ENCODE peak calls at places on chromosomes 13 and 19, in eight cellular contexts. U is A549, Y is IMR-90, T is stomach, Q is adrenal gland, D is NB4, P is uterus, B is endothelial cell of umbilical vein. V is an unnamed sample.

GRCh38 chr13:40338217-40338616 is 328.2 kb downstream of the FOXO1 start:
- DNase-seq in U (no peak), Q (no peak), P (no peak), T (no peak), Y (no peak), B (no peak), D (no peak), V (no peak)

GRCh38 chr13:29849071-29849541 is 1.3 kb downstream of the UBL3 start:
- DNase-seq in Q (peak), B (peak), P (no peak), D (peak), T (no peak), Y (peak), U (peak), V (peak)

GRCh38 chr13:67651908-67652307 is 421.8 kb upstream of the PCDH9 start:
- DNase-seq in D (no peak), U (no peak), Y (no peak), B (no peak), Q (no peak), P (no peak), T (no peak), V (no peak)

GRCh38 chr13:30429721-30430694 is 7.7 kb downstream of the UBE2L5 start:
- DNase-seq in Y (peak), T (no peak), U (peak), B (peak), D (peak), Q (peak), P (peak), V (no peak)

GRCh38 chr13:31749929-31750328 is 10.6 kb downstream of the RXFP2 start:
- DNase-seq in P (no peak), U (no peak), D (peak), Q (no peak), T (no peak), Y (peak), B (peak), V (no peak)

GRCh38 chr13:94352057-94352456 is 127.4 kb downstream of the DCT start:
- DNase-seq in D (no peak), Q (no peak), U (no peak), T (no peak), P (no peak), Y (peak), B (no peak), V (no peak)

GRCh38 chr13:74930402-74931165 is 551.4 kb downstream of the TBC1D4 start:
- DNase-seq in Q (no peak), U (no peak), T (no peak), Y (peak), P (no peak), B (peak), D (no peak), V (no peak)

GRCh38 chr19:57802269-57802668 is 12.4 kb downstream of the ZNF552 start:
- DNase-seq in D (no peak), T (no peak), B (no peak), Q (no peak), U (no peak), Y (no peak), P (no peak), V (no peak)

GRCh38 chr19:29404951-29405727 is 120.7 kb upstream of the VSTM2B start:
- DNase-seq in B (no peak), Y (no peak), P (peak), U (no peak), D (no peak), T (no peak), Q (no peak), V (no peak)

GRCh38 chr19:37537391-37537947 is 30.7 kb downstream of the ZNF793 start:
- DNase-seq in U (no peak), T (no peak), Y (no peak), Q (no peak), B (no peak), P (no peak), D (no peak), V (no peak)

GRCh38 chr13:110236831-110237261 is 70.1 kb downstream of the COL4A1 start:
- DNase-seq in U (no peak), Q (no peak), D (no peak), Y (no peak), P (peak), T (no peak), B (no peak), V (no peak)

GRCh38 chr19:5090780-5091575 is 122.1 kb downstream of the KDM4B start:
- DNase-seq in U (no peak), Y (peak), Q (peak), P (peak), B (no peak), T (peak), D (peak), V (no peak)

GRCh38 chr13:20156711-20157110 is 4.1 kb downstream of the GJA3 start:
- DNase-seq in Q (no peak), T (no peak), U (no peak), Y (no peak), B (no peak), D (peak), P (no peak), V (no peak)

GRCh38 chr19:37007587-37008220 is 70.5 kb upstream of the ZNF420 start:
- DNase-seq in U (peak), D (no peak), Y (no peak), T (peak), B (no peak), Q (peak), P (no peak), V (peak)

GRCh38 chr13:27713767-27714166 is 78.5 kb upstream of the GSX1 start:
- DNase-seq in Q (no peak), T (no peak), D (no peak), Y (no peak), U (no peak), P (no peak), B (no peak), V (no peak)

GRCh38 chr19:47190167-47190727 is 40.8 kb downstream of the BBC3 start:
- DNase-seq in U (peak), Q (peak), B (peak), P (peak), Y (peak), T (peak), D (no peak), V (peak)

GRCh38 chr19:7489609-7490044 is 792 bp upstream of the PEX11G start:
- DNase-seq in B (no peak), D (no peak), U (no peak), Y (no peak), Q (no peak), P (no peak), T (no peak), V (no peak)

GRCh38 chr13:20369886-20370361 is 137.8 kb upstream of the GJB6 start:
- DNase-seq in Q (no peak), P (no peak), Y (no peak), D (no peak), T (no peak), U (no peak), B (no peak), V (no peak)

GRCh38 chr13:95650691-95651090 is 6.2 kb upstream of the DZIP1 start:
- DNase-seq in T (no peak), U (no peak), P (no peak), Q (no peak), B (no peak), D (peak), Y (no peak), V (no peak)

GRCh38 chr19:11873762-11874161 is 13.8 kb upstream of the ZNF69 start:
- DNase-seq in U (no peak), T (no peak), Y (no peak), D (no peak), P (no peak), Q (no peak), B (no peak), V (no peak)

GRCh38 chr19:39590265-39590664 is 12.1 kb upstream of the LGALS13 start:
- DNase-seq in P (no peak), Y (peak), T (no peak), D (peak), Q (no peak), B (peak), U (no peak), V (no peak)

GRCh38 chr13:83121904-83122303 is 760.4 kb downstream of the SLITRK1 start:
- DNase-seq in Q (no peak), B (no peak), D (no peak), U (no peak), P (no peak), Y (peak), T (no peak), V (no peak)

GRCh38 chr13:30431269-30431950 is 9.1 kb downstream of the UBE2L5 start:
- DNase-seq in B (no peak), T (no peak), Q (no peak), U (no peak), D (no peak), Y (peak), P (no peak), V (no peak)

GRCh38 chr13:113113846-113114271 is 8.3 kb downstream of the F7 start:
- DNase-seq in D (no peak), B (no peak), Y (no peak), P (peak), Q (no peak), U (no peak), T (no peak), V (peak)

GRCh38 chr19:38949580-38950367 is 19.0 kb downstream of the MRPS12 start:
- DNase-seq in D (no peak), T (peak), U (no peak), P (peak), Q (peak), B (peak), Y (peak), V (peak)

GRCh38 chr13:19591864-19592263 is 30.5 kb upstream of the TPTE2 start:
- DNase-seq in T (no peak), U (no peak), B (no peak), Y (no peak), Q (no peak), P (no peak), D (peak), V (no peak)

GRCh38 chr19:17329061-17329767 is 5.4 kb downstream of the ANO8 start:
- DNase-seq in U (no peak), Y (no peak), P (no peak), T (no peak), D (no peak), Q (no peak), B (no peak), V (no peak)

GRCh38 chr13:33345842-33346241 is 60.3 kb upstream of the STARD13 start:
- DNase-seq in T (no peak), B (no peak), P (no peak), D (no peak), Q (no peak), Y (no peak), U (no peak), V (no peak)

GRCh38 chr13:47594833-47595232 is 406.2 kb downstream of the SUCLA2 start:
- DNase-seq in U (peak), T (no peak), Q (no peak), P (no peak), B (no peak), D (peak), Y (peak), V (no peak)

GRCh38 chr13:25136872-25137623 is 35.0 kb downstream of the AMER2 start:
- DNase-seq in B (no peak), Y (no peak), D (no peak), U (no peak), Q (no peak), P (no peak), T (no peak), V (no peak)
- TF ChIP-seq POLR2A in B (no peak), Y (no peak), D (no peak), U (no peak), Q (no peak), P (no peak), T (no peak), V (no peak)

DNA sequence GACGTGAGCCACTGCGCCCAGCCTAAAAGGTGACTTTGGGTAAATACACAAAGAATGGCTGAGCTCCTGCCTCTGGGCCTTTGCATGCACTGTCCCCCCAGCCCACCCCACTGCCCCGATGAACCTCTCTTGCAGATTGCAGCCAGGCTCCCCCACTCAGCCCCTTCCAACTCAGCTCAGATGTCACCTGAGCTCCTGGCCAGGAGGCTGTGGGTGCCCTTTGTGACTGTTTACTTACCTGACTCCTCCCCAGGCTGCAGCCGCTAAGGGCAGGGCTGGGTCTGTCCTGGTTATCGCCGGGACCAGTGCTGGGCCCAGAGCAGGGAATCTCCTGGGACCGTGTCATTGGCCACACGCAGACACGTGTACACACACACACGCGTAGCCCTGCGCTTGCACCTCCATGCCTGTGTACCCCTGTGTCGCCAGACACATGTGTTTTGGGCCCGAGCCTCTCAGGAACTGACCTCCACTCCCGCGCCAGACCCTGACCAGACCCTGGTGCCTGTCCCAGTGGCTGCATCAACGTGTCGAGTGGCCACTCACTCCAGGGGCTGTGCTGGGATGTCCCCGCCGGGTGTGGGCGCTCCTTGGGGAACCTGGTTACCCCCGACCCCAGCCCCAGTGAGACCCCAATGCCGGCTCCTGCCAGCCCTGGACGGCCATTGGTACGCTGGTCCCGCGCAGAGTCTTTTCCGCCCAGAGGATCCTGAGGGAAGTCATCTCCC is 18.7 kb downstream of the EFNA2 start:
- DNase-seq in Y (no peak), U (no peak), P (no peak), B (no peak), T (peak), D (no peak), Q (no peak), V (peak)
- TF ChIP-seq POLR2A in Y (no peak), U (no peak), P (no peak), B (no peak), T (no peak), D (no peak), Q (no peak), V (no peak)

GRCh38 chr19:1422360-1422759 is 15.0 kb downstream of the DAZAP1 start:
- DNase-seq in B (no peak), Y (no peak), P (no peak), U (no peak), D (no peak), T (no peak), Q (peak), V (no peak)
- TF ChIP-seq POLR2A in B (no peak), Y (no peak), P (no peak), U (no peak), D (no peak), T (no peak), Q (no peak), V (no peak)

GRCh38 chr19:48397636-48398328 is 4.3 kb downstream of the GRIN2D start:
- DNase-seq in T (no peak), B (no peak), D (peak), U (no peak), Q (no peak), Y (no peak), P (no peak), V (no peak)

GRCh38 chr19:48398329-48399235 is 5.1 kb downstream of the GRIN2D start:
- DNase-seq in Y (peak), B (peak), T (peak), U (peak), D (peak), Q (peak), P (no peak), V (peak)

GRCh38 chr19:48403606-48404005 is 10.1 kb downstream of the GRIN2D start:
- DNase-seq in Y (peak), T (no peak), Q (peak), U (peak), P (no peak), B (peak), D (peak), V (peak)

GRCh38 chr19:48400018-48400742 is 6.7 kb downstream of the GRIN2D start:
- DNase-seq in P (no peak), U (peak), Y (peak), B (peak), Q (peak), D (peak), T (peak), V (peak)

DNA sequence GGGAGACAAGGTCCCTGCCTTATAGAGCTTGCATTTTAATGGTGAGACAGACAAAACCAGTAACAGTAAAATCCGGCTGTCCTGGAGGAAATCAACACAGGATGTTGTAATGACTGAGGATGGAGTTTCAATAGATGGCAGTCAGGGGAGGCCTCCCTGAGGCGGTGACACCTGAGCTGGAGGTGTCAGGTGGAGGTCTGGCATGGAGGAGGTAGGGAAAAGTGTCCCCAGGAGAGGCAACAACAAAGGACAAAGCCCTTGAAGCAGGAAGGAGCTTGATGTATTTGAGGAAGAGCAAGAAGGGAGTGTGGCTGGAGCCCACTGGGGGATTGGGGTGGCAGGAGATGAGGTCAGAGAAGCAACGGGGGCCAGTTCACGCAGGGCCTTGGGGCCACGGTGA is 7.8 kb downstream of the GRIN2D start:
- DNase-seq in D (peak), P (no peak), B (no peak), Q (no peak), Y (no peak), T (no peak), U (no peak), V (no peak)
- TF ChIP-seq POLR2A in D (no peak), P (no peak), B (no peak), Q (no peak), Y (no peak), T (no peak), U (no peak), V (no peak)

GRCh38 chr13:69496951-69497350 is 610.7 kb upstream of the ATXN8OS start:
- DNase-seq in Y (no peak), P (no peak), B (no peak), D (no peak), T (no peak), U (no peak), Q (no peak), V (no peak)
- TF ChIP-seq POLR2A in Y (no peak), P (no peak), B (no peak), D (no peak), T (no peak), U (no peak), Q (no peak), V (no peak)

DNA sequence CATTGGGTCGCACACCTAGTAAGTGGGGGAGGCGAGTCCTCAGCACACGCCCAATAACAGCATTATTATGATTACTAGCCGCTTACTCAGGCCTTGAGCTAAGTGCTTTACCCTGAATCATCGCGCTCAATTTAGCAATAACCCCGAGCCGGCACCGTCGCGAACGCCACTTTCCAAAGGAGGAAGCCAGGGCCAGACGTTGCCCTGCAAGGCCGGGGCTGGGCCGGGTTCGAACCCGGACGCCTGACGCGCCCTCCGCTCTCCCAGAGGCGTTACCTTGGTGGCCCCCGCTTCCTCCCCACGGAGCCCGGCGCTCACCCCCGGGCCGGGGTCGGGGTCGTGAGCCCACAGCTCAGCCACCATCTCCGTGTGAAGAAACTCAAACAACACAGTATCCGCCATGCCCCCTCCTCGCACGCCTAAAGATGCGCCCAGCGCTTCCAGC is at the start of gene TRAPPC6A:
- DNase-seq in Y (peak), B (no peak), U (peak), P (no peak), D (peak), Q (peak), T (peak), V (peak)
- TF ChIP-seq POLR2A in Y (peak), B (peak), U (peak), P (peak), D (peak), Q (peak), T (peak), V (peak)

DNA sequence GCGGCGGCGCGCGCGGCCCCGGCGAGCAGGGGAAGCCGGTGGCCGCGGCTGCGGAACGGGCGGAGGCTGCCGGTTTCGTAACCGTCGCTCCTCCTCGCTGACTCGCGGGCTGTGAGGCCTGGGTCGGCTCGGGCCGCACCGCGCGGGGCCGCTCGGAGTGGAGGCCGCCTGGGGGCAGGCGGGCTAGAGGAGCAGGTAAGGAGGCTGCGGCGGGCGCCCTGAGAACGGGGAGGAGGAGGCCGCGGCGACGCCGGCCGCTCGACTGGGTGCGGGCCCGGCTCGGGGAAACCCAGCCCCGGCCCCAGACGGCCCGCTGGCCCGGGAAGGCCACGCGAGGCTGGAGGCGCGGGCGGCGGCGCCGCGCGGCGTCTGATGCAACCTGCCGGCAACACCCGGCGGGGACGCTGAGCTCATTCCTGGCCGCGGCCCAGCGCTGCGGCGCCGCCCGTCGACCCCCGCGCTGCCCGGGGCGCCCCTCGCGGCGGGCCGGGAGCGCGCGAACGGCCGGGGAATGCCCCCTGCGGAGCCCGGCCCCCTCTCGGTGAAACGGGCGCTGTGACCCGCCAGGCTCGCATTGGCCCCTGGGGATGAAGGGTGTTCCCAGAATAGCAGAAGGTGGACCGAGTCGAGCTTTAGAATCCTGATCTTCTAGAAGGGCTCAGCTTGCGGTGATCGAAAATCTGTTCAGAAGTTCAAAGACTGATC is at the start of gene CEBPG:
- DNase-seq in P (peak), B (peak), Y (peak), Q (peak), T (peak), U (no peak), D (peak), V (no peak)
- TF ChIP-seq POLR2A in P (peak), B (no peak), Y (peak), Q (peak), T (no peak), U (peak), D (peak), V (peak)

GRCh38 chr13:21637296-21637695 is 33.3 kb upstream of the MICU2 start:
- DNase-seq in T (peak), D (peak), U (peak), P (no peak), B (no peak), Y (peak), Q (peak), V (no peak)
- TF ChIP-seq POLR2A in T (no peak), D (no peak), U (no peak), P (no peak), B (no peak), Y (no peak), Q (no peak), V (no peak)

V was measured in Peyer's patch.